ENCODE peak calls at places on chromosomes 5 and 9, in five cellular contexts. One of them, this sample, is unnamed.

GRCh38 chr5:148949871-148950863 is 112.7 kb downstream of the SH3TC2 start:
- DNase-seq in right lobe of liver: no peak
- DNase-seq in endothelial cell: no peak
- DNase-seq in lower lobe of right lung: peak
- DNase-seq in left ventricle myocardium inferior: peak
- DNase-seq in this sample: no peak

GRCh38 chr5:133117930-133118445 is 66.2 kb downstream of the HSPA4 start:
- DNase-seq in right lobe of liver: no peak
- DNase-seq in endothelial cell: no peak
- DNase-seq in lower lobe of right lung: no peak
- DNase-seq in left ventricle myocardium inferior: no peak
- DNase-seq in this sample: no peak

GRCh38 chr5:161201558-161201957 is 345.0 kb downstream of the GABRB2 start:
- DNase-seq in right lobe of liver: no peak
- DNase-seq in endothelial cell: no peak
- DNase-seq in lower lobe of right lung: no peak
- DNase-seq in left ventricle myocardium inferior: no peak
- DNase-seq in this sample: no peak

GRCh38 chr5:180868960-180869359 is 7.9 kb upstream of the ZFP62 start:
- DNase-seq in right lobe of liver: peak
- DNase-seq in endothelial cell: peak
- DNase-seq in lower lobe of right lung: peak
- DNase-seq in left ventricle myocardium inferior: peak
- DNase-seq in this sample: peak

GRCh38 chr9:119688547-119688946 is 319.3 kb upstream of the BRINP1 start:
- DNase-seq in right lobe of liver: no peak
- DNase-seq in endothelial cell: no peak
- DNase-seq in lower lobe of right lung: no peak
- DNase-seq in left ventricle myocardium inferior: no peak
- DNase-seq in this sample: no peak

GRCh38 chr5:111932207-111932606 is 175.2 kb upstream of the NREP start:
- DNase-seq in right lobe of liver: no peak
- DNase-seq in endothelial cell: no peak
- DNase-seq in lower lobe of right lung: no peak
- DNase-seq in left ventricle myocardium inferior: no peak
- DNase-seq in this sample: no peak

GRCh38 chr9:135590486-135591079 is 29.0 kb downstream of the PAEP start:
- DNase-seq in right lobe of liver: no peak
- DNase-seq in endothelial cell: no peak
- DNase-seq in lower lobe of right lung: no peak
- DNase-seq in left ventricle myocardium inferior: no peak
- DNase-seq in this sample: no peak

GRCh38 chr5:112689510-112689909 is 48.2 kb upstream of the APC start:
- DNase-seq in right lobe of liver: no peak
- DNase-seq in endothelial cell: no peak
- DNase-seq in lower lobe of right lung: no peak
- DNase-seq in left ventricle myocardium inferior: no peak
- DNase-seq in this sample: no peak

GRCh38 chr5:56737002-56737621 is 78.2 kb upstream of the MAP3K1 start:
- DNase-seq in right lobe of liver: no peak
- DNase-seq in endothelial cell: no peak
- DNase-seq in lower lobe of right lung: no peak
- DNase-seq in left ventricle myocardium inferior: peak
- DNase-seq in this sample: no peak

GRCh38 chr5:137470111-137470920 is 28.8 kb downstream of the SPOCK1 start:
- DNase-seq in right lobe of liver: no peak
- DNase-seq in endothelial cell: no peak
- DNase-seq in lower lobe of right lung: no peak
- DNase-seq in left ventricle myocardium inferior: no peak
- DNase-seq in this sample: no peak

GRCh38 chr5:126917918-126918623 is 112.3 kb downstream of the MARCHF3 start:
- DNase-seq in right lobe of liver: no peak
- DNase-seq in endothelial cell: no peak
- DNase-seq in lower lobe of right lung: peak
- DNase-seq in left ventricle myocardium inferior: no peak
- DNase-seq in this sample: no peak

GRCh38 chr5:112283943-112284342 is 135.1 kb downstream of the EPB41L4A start:
- DNase-seq in right lobe of liver: no peak
- DNase-seq in endothelial cell: no peak
- DNase-seq in lower lobe of right lung: no peak
- DNase-seq in left ventricle myocardium inferior: no peak
- DNase-seq in this sample: no peak

GRCh38 chr5:2750758-2751464 is 566 bp downstream of the IRX2 start:
- DNase-seq in right lobe of liver: no peak
- DNase-seq in endothelial cell: peak
- DNase-seq in lower lobe of right lung: no peak
- DNase-seq in left ventricle myocardium inferior: no peak
- DNase-seq in this sample: no peak

GRCh38 chr9:105901514-105902109 is 207.3 kb downstream of the TMEM38B start:
- DNase-seq in right lobe of liver: peak
- DNase-seq in endothelial cell: peak
- DNase-seq in lower lobe of right lung: no peak
- DNase-seq in left ventricle myocardium inferior: peak
- DNase-seq in this sample: no peak

GRCh38 chr5:56056875-56057274 is 62.1 kb upstream of the IL6ST start:
- DNase-seq in right lobe of liver: no peak
- DNase-seq in endothelial cell: no peak
- DNase-seq in lower lobe of right lung: no peak
- DNase-seq in left ventricle myocardium inferior: no peak
- DNase-seq in this sample: no peak

GRCh38 chr5:124132843-124133242 is 613.6 kb downstream of the ZNF608 start:
- DNase-seq in right lobe of liver: no peak
- DNase-seq in endothelial cell: no peak
- DNase-seq in lower lobe of right lung: no peak
- DNase-seq in left ventricle myocardium inferior: no peak
- DNase-seq in this sample: no peak
- TF ChIP-seq CTCF in right lobe of liver: no peak
- TF ChIP-seq CTCF in endothelial cell: no peak
- TF ChIP-seq CTCF in lower lobe of right lung: no peak
- TF ChIP-seq CTCF in left ventricle myocardium inferior: no peak
- TF ChIP-seq CTCF in this sample: no peak

GRCh38 chr5:103646698-103647614 is 84.4 kb upstream of the NUDT12 start:
- DNase-seq in right lobe of liver: no peak
- DNase-seq in endothelial cell: no peak
- DNase-seq in lower lobe of right lung: no peak
- DNase-seq in left ventricle myocardium inferior: no peak
- DNase-seq in this sample: no peak

GRCh38 chr5:103645816-103646215 is 83.2 kb upstream of the NUDT12 start:
- DNase-seq in right lobe of liver: no peak
- DNase-seq in endothelial cell: no peak
- DNase-seq in lower lobe of right lung: no peak
- DNase-seq in left ventricle myocardium inferior: no peak
- DNase-seq in this sample: no peak

DNA sequence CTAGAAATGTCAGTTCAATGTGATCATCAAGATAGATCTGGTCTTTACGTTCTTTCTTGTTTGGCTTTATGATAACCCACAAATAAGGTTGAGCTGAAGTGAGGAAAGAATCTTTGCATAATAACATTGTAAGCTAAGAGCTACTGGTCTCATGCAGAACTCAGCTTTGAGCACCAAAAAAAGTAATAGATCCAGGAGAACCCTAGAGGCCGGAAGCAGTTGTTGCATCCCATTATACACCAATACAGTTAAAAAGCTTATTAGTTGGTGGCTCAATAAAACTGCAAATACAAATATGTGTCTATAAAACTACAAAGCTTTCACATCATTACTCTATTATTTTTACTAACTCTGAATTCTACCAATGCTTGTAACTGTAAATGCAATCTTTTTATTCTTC is 85.5 kb upstream of the NUDT12 start:
- DNase-seq in right lobe of liver: no peak
- DNase-seq in endothelial cell: no peak
- DNase-seq in lower lobe of right lung: no peak
- DNase-seq in left ventricle myocardium inferior: no peak
- DNase-seq in this sample: no peak
- TF ChIP-seq CTCF in right lobe of liver: no peak
- TF ChIP-seq CTCF in endothelial cell: peak
- TF ChIP-seq CTCF in lower lobe of right lung: no peak
- TF ChIP-seq CTCF in left ventricle myocardium inferior: no peak
- TF ChIP-seq CTCF in this sample: no peak

GRCh38 chr9:137411670-137412380 is 11.1 kb downstream of the EXD3 start:
- DNase-seq in right lobe of liver: peak
- DNase-seq in endothelial cell: no peak
- DNase-seq in lower lobe of right lung: peak
- DNase-seq in left ventricle myocardium inferior: peak
- DNase-seq in this sample: peak

GRCh38 chr9:137412431-137412830 is 10.5 kb downstream of the EXD3 start:
- DNase-seq in right lobe of liver: no peak
- DNase-seq in endothelial cell: no peak
- DNase-seq in lower lobe of right lung: no peak
- DNase-seq in left ventricle myocardium inferior: no peak
- DNase-seq in this sample: no peak

GRCh38 chr9:137411260-137411659 is 11.7 kb downstream of the EXD3 start:
- DNase-seq in right lobe of liver: peak
- DNase-seq in endothelial cell: no peak
- DNase-seq in lower lobe of right lung: no peak
- DNase-seq in left ventricle myocardium inferior: no peak
- DNase-seq in this sample: no peak

GRCh38 chr9:137409515-137409914 is 13.4 kb downstream of the EXD3 start:
- DNase-seq in right lobe of liver: no peak
- DNase-seq in endothelial cell: no peak
- DNase-seq in lower lobe of right lung: no peak
- DNase-seq in left ventricle myocardium inferior: no peak
- DNase-seq in this sample: no peak

DNA sequence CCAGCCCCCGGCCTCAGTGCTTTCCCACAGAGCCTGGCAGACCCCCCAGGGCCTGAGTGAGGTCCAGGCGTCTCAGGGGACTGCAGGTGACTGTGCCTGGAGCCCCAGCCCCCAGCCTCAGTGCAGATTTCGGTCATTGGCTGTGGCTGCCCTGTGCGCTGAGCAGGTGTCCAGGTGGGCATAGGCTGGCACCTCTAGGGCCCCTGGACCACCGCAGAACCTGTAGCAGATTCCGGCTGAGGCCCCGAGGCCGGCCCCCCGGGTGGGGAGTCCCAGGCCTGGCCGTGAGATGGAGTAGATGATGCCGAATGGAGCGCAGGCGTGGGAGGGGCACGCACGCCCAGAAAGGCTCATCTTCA is 12.1 kb downstream of the EXD3 start:
- DNase-seq in right lobe of liver: no peak
- DNase-seq in endothelial cell: no peak
- DNase-seq in lower lobe of right lung: no peak
- DNase-seq in left ventricle myocardium inferior: no peak
- DNase-seq in this sample: no peak
- TF ChIP-seq CTCF in right lobe of liver: no peak
- TF ChIP-seq CTCF in endothelial cell: no peak
- TF ChIP-seq CTCF in lower lobe of right lung: no peak
- TF ChIP-seq CTCF in left ventricle myocardium inferior: no peak
- TF ChIP-seq CTCF in this sample: no peak

DNA sequence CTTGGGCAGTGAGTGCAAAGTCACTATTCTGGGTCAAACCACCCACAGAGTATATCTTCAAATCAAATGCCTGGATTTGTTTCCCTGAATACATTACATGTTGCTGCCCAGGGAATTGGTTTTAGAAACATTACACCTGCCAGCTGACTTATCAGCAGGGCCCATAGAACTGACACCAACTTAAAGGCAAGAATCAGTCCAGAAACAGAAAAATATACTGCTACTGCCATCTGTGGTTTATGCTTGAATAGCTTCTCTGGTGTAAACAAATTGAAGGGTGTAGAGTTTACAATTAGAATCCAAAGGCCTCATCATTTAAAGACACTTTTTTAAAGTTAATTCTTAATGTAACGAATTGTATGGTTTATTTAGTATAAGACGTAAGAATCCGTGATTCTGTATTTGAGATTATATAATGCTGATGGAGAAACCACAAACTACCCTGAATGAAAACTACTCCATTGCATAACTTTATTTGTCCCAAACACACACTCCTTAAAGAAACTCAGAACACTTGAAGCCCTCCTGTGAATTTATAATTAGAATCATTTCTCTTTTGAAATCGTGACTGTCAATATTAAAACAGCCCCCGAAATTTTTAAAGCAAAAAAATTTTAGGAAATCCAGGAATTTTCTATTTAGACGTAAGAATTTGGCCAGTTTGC is 6.2 kb downstream of the NR6A1 start:
- DNase-seq in right lobe of liver: no peak
- DNase-seq in endothelial cell: no peak
- DNase-seq in lower lobe of right lung: no peak
- DNase-seq in left ventricle myocardium inferior: no peak
- DNase-seq in this sample: no peak
- TF ChIP-seq CTCF in right lobe of liver: peak
- TF ChIP-seq CTCF in endothelial cell: no peak
- TF ChIP-seq CTCF in lower lobe of right lung: peak
- TF ChIP-seq CTCF in left ventricle myocardium inferior: peak
- TF ChIP-seq CTCF in this sample: no peak

DNA sequence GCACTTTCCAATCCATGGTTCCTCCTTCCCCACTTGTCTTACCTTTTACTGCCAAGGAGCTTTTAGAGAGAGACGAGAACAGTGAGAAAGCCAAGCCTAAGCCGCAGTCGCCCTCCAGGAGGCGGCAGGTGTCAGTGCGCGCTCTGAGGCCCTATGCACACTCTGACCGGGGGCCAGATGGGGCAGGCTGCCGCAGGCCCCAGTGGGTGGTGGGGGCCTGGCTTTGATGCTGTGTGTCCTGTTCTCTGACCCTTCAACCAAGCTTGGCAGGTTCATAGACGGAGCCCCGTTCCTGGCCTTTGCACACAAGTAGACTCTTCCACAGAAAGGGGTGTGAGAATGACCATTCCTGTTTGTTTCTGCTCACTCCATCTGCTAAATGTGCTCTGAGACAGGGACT is 77.3 kb downstream of the WNK2 start:
- DNase-seq in right lobe of liver: no peak
- DNase-seq in endothelial cell: no peak
- DNase-seq in lower lobe of right lung: no peak
- DNase-seq in left ventricle myocardium inferior: no peak
- DNase-seq in this sample: no peak
- TF ChIP-seq CTCF in right lobe of liver: no peak
- TF ChIP-seq CTCF in endothelial cell: no peak
- TF ChIP-seq CTCF in lower lobe of right lung: no peak
- TF ChIP-seq CTCF in left ventricle myocardium inferior: no peak
- TF ChIP-seq CTCF in this sample: no peak

GRCh38 chr5:14946813-14947640 is 75.4 kb upstream of the ANKH start:
- DNase-seq in right lobe of liver: no peak
- DNase-seq in endothelial cell: no peak
- DNase-seq in lower lobe of right lung: no peak
- DNase-seq in left ventricle myocardium inferior: no peak
- DNase-seq in this sample: no peak
- TF ChIP-seq CTCF in right lobe of liver: peak
- TF ChIP-seq CTCF in endothelial cell: peak
- TF ChIP-seq CTCF in lower lobe of right lung: peak
- TF ChIP-seq CTCF in left ventricle myocardium inferior: peak
- TF ChIP-seq CTCF in this sample: peak